ENCODE peak calls at places on chromosome 4, in seven cellular contexts. One of them, this sample, is unnamed.

GRCh38 chr4:114383721-114384120 is 214.9 kb upstream of the UGT8 start:
- DNase-seq in astrocyte: peak; percentile 95
- DNase-seq in tibial artery: no peak
- DNase-seq in CD4-positive, CD25-positive, alpha-beta regulatory T cell: no peak
- DNase-seq in neural progenitor cell: no peak
- DNase-seq in IMR-90: peak; percentile 96
- DNase-seq in HCT116: peak; percentile 34
- DNase-seq in this sample: peak; percentile 34

GRCh38 chr4:62953752-62954151 is 1455.5 kb downstream of the TECRL start:
- DNase-seq in astrocyte: no peak
- DNase-seq in tibial artery: no peak
- DNase-seq in CD4-positive, CD25-positive, alpha-beta regulatory T cell: no peak
- DNase-seq in neural progenitor cell: no peak
- DNase-seq in IMR-90: no peak
- DNase-seq in HCT116: no peak
- DNase-seq in this sample: no peak

GRCh38 chr4:20253272-20253798 is 1.6 kb downstream of the SLIT2 start:
- DNase-seq in astrocyte: no peak
- DNase-seq in tibial artery: no peak
- DNase-seq in CD4-positive, CD25-positive, alpha-beta regulatory T cell: no peak
- DNase-seq in neural progenitor cell: no peak
- DNase-seq in IMR-90: peak; percentile 15
- DNase-seq in HCT116: no peak
- DNase-seq in this sample: no peak

GRCh38 chr4:151408630-151409469 is at the start of gene FHIP1A:
- DNase-seq in astrocyte: peak; percentile 72
- DNase-seq in tibial artery: peak; percentile 79
- DNase-seq in CD4-positive, CD25-positive, alpha-beta regulatory T cell: peak; percentile 75
- DNase-seq in neural progenitor cell: peak; percentile 95
- DNase-seq in IMR-90: peak; percentile 53
- DNase-seq in HCT116: peak; percentile 93
- DNase-seq in this sample: peak; percentile 79

GRCh38 chr4:73341454-73341853 is 62.6 kb upstream of the ALB start:
- DNase-seq in astrocyte: peak; percentile 32
- DNase-seq in tibial artery: no peak
- DNase-seq in CD4-positive, CD25-positive, alpha-beta regulatory T cell: no peak
- DNase-seq in neural progenitor cell: peak; percentile 79
- DNase-seq in IMR-90: peak; percentile 53
- DNase-seq in HCT116: peak; percentile 33
- DNase-seq in this sample: peak; percentile 6

GRCh38 chr4:81676552-81676951 is 204.8 kb upstream of the RASGEF1B start:
- DNase-seq in astrocyte: no peak
- DNase-seq in tibial artery: no peak
- DNase-seq in CD4-positive, CD25-positive, alpha-beta regulatory T cell: no peak
- DNase-seq in neural progenitor cell: no peak
- DNase-seq in IMR-90: no peak
- DNase-seq in HCT116: no peak
- DNase-seq in this sample: no peak

GRCh38 chr4:85243857-85244256 is 231.1 kb upstream of the ARHGAP24 start:
- DNase-seq in astrocyte: no peak
- DNase-seq in tibial artery: no peak
- DNase-seq in CD4-positive, CD25-positive, alpha-beta regulatory T cell: no peak
- DNase-seq in neural progenitor cell: peak; percentile 28
- DNase-seq in IMR-90: no peak
- DNase-seq in HCT116: no peak
- DNase-seq in this sample: no peak

GRCh38 chr4:116005806-116006088 is 892.3 kb upstream of the NDST4 start:
- DNase-seq in astrocyte: no peak
- DNase-seq in tibial artery: no peak
- DNase-seq in CD4-positive, CD25-positive, alpha-beta regulatory T cell: no peak
- DNase-seq in neural progenitor cell: no peak
- DNase-seq in IMR-90: no peak
- DNase-seq in HCT116: no peak
- DNase-seq in this sample: no peak

GRCh38 chr4:7808752-7809151 is 130.9 kb downstream of the AFAP1 start:
- DNase-seq in astrocyte: peak; percentile 84
- DNase-seq in tibial artery: no peak
- DNase-seq in CD4-positive, CD25-positive, alpha-beta regulatory T cell: no peak
- DNase-seq in neural progenitor cell: no peak
- DNase-seq in IMR-90: peak; percentile 93
- DNase-seq in HCT116: no peak
- DNase-seq in this sample: peak; percentile 72

GRCh38 chr4:114087596-114088230 is 108.3 kb upstream of the ARSJ start:
- DNase-seq in astrocyte: peak; percentile 92
- DNase-seq in tibial artery: no peak
- DNase-seq in CD4-positive, CD25-positive, alpha-beta regulatory T cell: no peak
- DNase-seq in neural progenitor cell: no peak
- DNase-seq in IMR-90: peak; percentile 87
- DNase-seq in HCT116: no peak
- DNase-seq in this sample: no peak

GRCh38 chr4:96193061-96193460 is 353.2 kb downstream of the PDHA2 start:
- DNase-seq in astrocyte: peak; percentile 3
- DNase-seq in tibial artery: no peak
- DNase-seq in CD4-positive, CD25-positive, alpha-beta regulatory T cell: no peak
- DNase-seq in neural progenitor cell: no peak
- DNase-seq in IMR-90: no peak
- DNase-seq in HCT116: no peak
- DNase-seq in this sample: no peak

GRCh38 chr4:92163348-92163747 is 140.4 kb upstream of the GRID2 start:
- DNase-seq in astrocyte: no peak
- DNase-seq in tibial artery: no peak
- DNase-seq in CD4-positive, CD25-positive, alpha-beta regulatory T cell: no peak
- DNase-seq in neural progenitor cell: no peak
- DNase-seq in IMR-90: peak; percentile 7
- DNase-seq in HCT116: peak; percentile 16
- DNase-seq in this sample: no peak

GRCh38 chr4:20356565-20356964 is 104.9 kb downstream of the SLIT2 start:
- DNase-seq in astrocyte: peak; percentile 36
- DNase-seq in tibial artery: no peak
- DNase-seq in CD4-positive, CD25-positive, alpha-beta regulatory T cell: no peak
- DNase-seq in neural progenitor cell: peak; percentile 79
- DNase-seq in IMR-90: no peak
- DNase-seq in HCT116: no peak
- DNase-seq in this sample: no peak

GRCh38 chr4:56671860-56672259 is 9.2 kb downstream of the HOPX start:
- DNase-seq in astrocyte: no peak
- DNase-seq in tibial artery: no peak
- DNase-seq in CD4-positive, CD25-positive, alpha-beta regulatory T cell: no peak
- DNase-seq in neural progenitor cell: no peak
- DNase-seq in IMR-90: no peak
- DNase-seq in HCT116: no peak
- DNase-seq in this sample: no peak

GRCh38 chr4:113328514-113328913 is 279.1 kb downstream of the ANK2 start:
- DNase-seq in astrocyte: no peak
- DNase-seq in tibial artery: no peak
- DNase-seq in CD4-positive, CD25-positive, alpha-beta regulatory T cell: no peak
- DNase-seq in neural progenitor cell: peak; percentile 63
- DNase-seq in IMR-90: no peak
- DNase-seq in HCT116: no peak
- DNase-seq in this sample: no peak

GRCh38 chr4:142824368-142824767 is 21.7 kb downstream of the INPP4B start:
- DNase-seq in astrocyte: peak; percentile 54
- DNase-seq in tibial artery: no peak
- DNase-seq in CD4-positive, CD25-positive, alpha-beta regulatory T cell: no peak
- DNase-seq in neural progenitor cell: no peak
- DNase-seq in IMR-90: peak; percentile 49
- DNase-seq in HCT116: no peak
- DNase-seq in this sample: no peak

GRCh38 chr4:124939908-124940307 is 227.4 kb upstream of the ANKRD50 start:
- DNase-seq in astrocyte: no peak
- DNase-seq in tibial artery: no peak
- DNase-seq in CD4-positive, CD25-positive, alpha-beta regulatory T cell: no peak
- DNase-seq in neural progenitor cell: no peak
- DNase-seq in IMR-90: no peak
- DNase-seq in HCT116: no peak
- DNase-seq in this sample: no peak

GRCh38 chr4:183074288-183074990 is 24.6 kb upstream of the WWC2 start:
- DNase-seq in astrocyte: peak; percentile 72
- DNase-seq in tibial artery: no peak
- DNase-seq in CD4-positive, CD25-positive, alpha-beta regulatory T cell: no peak
- DNase-seq in neural progenitor cell: peak; percentile 2
- DNase-seq in IMR-90: peak; percentile 32
- DNase-seq in HCT116: no peak
- DNase-seq in this sample: no peak

GRCh38 chr4:38967260-38968095 is 64.7 kb downstream of the TMEM156 start:
- DNase-seq in astrocyte: peak; percentile 96
- DNase-seq in tibial artery: no peak
- DNase-seq in CD4-positive, CD25-positive, alpha-beta regulatory T cell: no peak
- DNase-seq in neural progenitor cell: no peak
- DNase-seq in IMR-90: peak; percentile 100
- DNase-seq in HCT116: peak; percentile 74
- DNase-seq in this sample: no peak

GRCh38 chr4:56613101-56613862 is 67.8 kb downstream of the HOPX start:
- DNase-seq in astrocyte: peak; percentile 84
- DNase-seq in tibial artery: no peak
- DNase-seq in CD4-positive, CD25-positive, alpha-beta regulatory T cell: no peak
- DNase-seq in neural progenitor cell: no peak
- DNase-seq in IMR-90: peak; percentile 91
- DNase-seq in HCT116: no peak
- DNase-seq in this sample: peak; percentile 48

GRCh38 chr4:41935652-41936021 is 408 bp downstream of the TMEM33 start:
- DNase-seq in astrocyte: no peak
- DNase-seq in tibial artery: no peak
- DNase-seq in CD4-positive, CD25-positive, alpha-beta regulatory T cell: no peak
- DNase-seq in neural progenitor cell: no peak
- DNase-seq in IMR-90: peak; percentile 10
- DNase-seq in HCT116: peak; percentile 4
- DNase-seq in this sample: no peak

GRCh38 chr4:93182722-93183121 is 645.8 kb upstream of the ATOH1 start:
- DNase-seq in astrocyte: no peak
- DNase-seq in tibial artery: no peak
- DNase-seq in CD4-positive, CD25-positive, alpha-beta regulatory T cell: no peak
- DNase-seq in neural progenitor cell: no peak
- DNase-seq in IMR-90: no peak
- DNase-seq in HCT116: no peak
- DNase-seq in this sample: peak; percentile 39

GRCh38 chr4:2937146-2937857 is 25.9 kb downstream of the NOP14 start:
- DNase-seq in astrocyte: peak; percentile 67
- DNase-seq in tibial artery: peak; percentile 56
- DNase-seq in CD4-positive, CD25-positive, alpha-beta regulatory T cell: no peak
- DNase-seq in neural progenitor cell: no peak
- DNase-seq in IMR-90: no peak
- DNase-seq in HCT116: peak; percentile 68
- DNase-seq in this sample: peak; percentile 95
- H3K27ac ChIP-seq in astrocyte: peak overlapping the region; percentile 74
- H3K27ac ChIP-seq in tibial artery: no peak overlapping the region
- H3K27ac ChIP-seq in CD4-positive, CD25-positive, alpha-beta regulatory T cell: peak overlapping the region; percentile 89
- H3K27ac ChIP-seq in neural progenitor cell: no peak overlapping the region
- H3K27ac ChIP-seq in IMR-90: no peak overlapping the region
- H3K27ac ChIP-seq in HCT116: peak overlapping the region; percentile 96
- H3K27ac ChIP-seq in this sample: peak overlapping the region; percentile 100

GRCh38 chr4:54942735-54943134 is 182.7 kb downstream of the KDR start:
- DNase-seq in astrocyte: no peak
- DNase-seq in tibial artery: no peak
- DNase-seq in CD4-positive, CD25-positive, alpha-beta regulatory T cell: peak; percentile 26
- DNase-seq in neural progenitor cell: no peak
- DNase-seq in IMR-90: no peak
- DNase-seq in HCT116: no peak
- DNase-seq in this sample: no peak

GRCh38 chr4:54941994-54942552 is 183.3 kb downstream of the KDR start:
- DNase-seq in astrocyte: no peak
- DNase-seq in tibial artery: no peak
- DNase-seq in CD4-positive, CD25-positive, alpha-beta regulatory T cell: peak; percentile 10
- DNase-seq in neural progenitor cell: peak; percentile 33
- DNase-seq in IMR-90: no peak
- DNase-seq in HCT116: no peak
- DNase-seq in this sample: no peak

GRCh38 chr4:54940996-54941395 is 184.4 kb downstream of the KDR start:
- DNase-seq in astrocyte: no peak
- DNase-seq in tibial artery: no peak
- DNase-seq in CD4-positive, CD25-positive, alpha-beta regulatory T cell: no peak
- DNase-seq in neural progenitor cell: no peak
- DNase-seq in IMR-90: no peak
- DNase-seq in HCT116: no peak
- DNase-seq in this sample: no peak

DNA sequence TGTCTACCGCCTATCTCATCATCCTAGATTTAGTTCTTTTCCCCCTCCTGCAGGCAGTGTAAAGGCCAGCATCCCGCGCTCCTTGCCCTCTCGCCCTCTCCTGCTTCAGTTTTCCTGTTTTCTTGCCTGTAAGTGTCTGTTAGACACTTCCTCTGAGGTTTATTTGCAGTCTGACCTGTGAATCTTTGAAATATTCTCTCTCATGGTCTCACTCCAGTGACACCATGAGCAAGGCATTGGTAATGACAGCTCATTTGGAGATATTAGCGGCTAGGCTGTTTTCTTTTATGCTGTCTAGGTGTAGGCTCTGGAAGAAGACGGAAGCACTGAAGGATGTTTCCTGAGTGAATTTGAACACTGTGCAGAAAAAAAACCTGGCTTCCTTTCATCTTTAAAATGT is 179.6 kb downstream of the KDR start:
- DNase-seq in astrocyte: no peak
- DNase-seq in tibial artery: no peak
- DNase-seq in CD4-positive, CD25-positive, alpha-beta regulatory T cell: no peak
- DNase-seq in neural progenitor cell: no peak
- DNase-seq in IMR-90: no peak
- DNase-seq in HCT116: no peak
- DNase-seq in this sample: no peak
- H3K27ac ChIP-seq in astrocyte: no peak overlapping the region
- H3K27ac ChIP-seq in tibial artery: no peak overlapping the region
- H3K27ac ChIP-seq in CD4-positive, CD25-positive, alpha-beta regulatory T cell: no peak overlapping the region
- H3K27ac ChIP-seq in neural progenitor cell: no peak overlapping the region
- H3K27ac ChIP-seq in IMR-90: no peak overlapping the region
- H3K27ac ChIP-seq in HCT116: no peak overlapping the region
- H3K27ac ChIP-seq in this sample: no peak overlapping the region

GRCh38 chr4:23881674-23882337 is 8.0 kb downstream of the PPARGC1A start:
- DNase-seq in astrocyte: no peak
- DNase-seq in tibial artery: no peak
- DNase-seq in CD4-positive, CD25-positive, alpha-beta regulatory T cell: no peak
- DNase-seq in neural progenitor cell: no peak
- DNase-seq in IMR-90: no peak
- DNase-seq in HCT116: no peak
- DNase-seq in this sample: no peak
- H3K27ac ChIP-seq in astrocyte: no peak overlapping the region
- H3K27ac ChIP-seq in tibial artery: no peak overlapping the region
- H3K27ac ChIP-seq in CD4-positive, CD25-positive, alpha-beta regulatory T cell: no peak overlapping the region
- H3K27ac ChIP-seq in neural progenitor cell: no peak overlapping the region
- H3K27ac ChIP-seq in IMR-90: no peak overlapping the region
- H3K27ac ChIP-seq in HCT116: no peak overlapping the region
- H3K27ac ChIP-seq in this sample: peak overlapping the region; percentile 45

DNA sequence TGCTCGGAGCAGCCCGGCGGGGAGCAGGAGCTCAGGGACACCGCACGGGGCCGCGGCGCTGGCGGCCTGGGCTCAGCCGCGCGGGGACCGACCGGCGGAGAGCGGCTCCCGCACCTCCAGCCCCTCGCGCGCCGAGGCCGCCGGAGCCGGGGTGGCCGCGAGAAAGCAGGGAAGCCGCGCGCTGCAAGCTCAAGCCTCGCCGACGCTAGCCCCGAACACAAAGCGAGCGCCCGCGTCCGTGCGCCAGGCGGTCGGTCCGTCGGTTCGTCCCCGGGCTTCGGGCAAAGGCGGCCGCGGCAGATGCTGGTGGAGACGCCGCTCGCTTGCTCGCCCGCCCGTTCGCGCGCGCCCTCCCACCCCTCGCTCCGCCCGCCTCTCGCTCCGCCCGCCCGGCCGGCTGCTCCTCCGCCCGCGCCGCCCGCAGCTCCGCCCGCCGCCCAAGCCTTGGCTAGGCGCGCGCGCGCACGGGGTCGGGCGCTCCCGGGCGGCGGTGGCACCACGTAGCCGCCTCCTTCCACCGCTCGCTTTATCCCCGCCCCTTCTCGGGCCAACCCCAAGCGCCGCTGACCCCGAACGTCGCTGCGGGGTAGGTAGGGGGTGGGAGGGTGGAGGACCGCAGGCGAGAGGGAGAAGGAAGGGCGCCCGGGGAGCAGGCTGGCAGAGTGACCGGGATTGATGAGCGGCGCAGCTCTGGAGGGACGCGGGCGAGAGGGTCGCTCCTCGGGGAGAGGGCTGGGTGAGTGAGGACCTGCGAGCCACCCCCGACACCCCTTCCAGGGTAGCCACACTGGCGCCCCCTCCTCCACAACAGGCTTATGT is at the start of gene TSPAN5:
- DNase-seq in astrocyte: peak; percentile 57
- DNase-seq in tibial artery: peak; percentile 85
- DNase-seq in CD4-positive, CD25-positive, alpha-beta regulatory T cell: peak; percentile 73
- DNase-seq in neural progenitor cell: peak; percentile 95
- DNase-seq in IMR-90: peak; percentile 67
- DNase-seq in HCT116: peak; percentile 64
- DNase-seq in this sample: no peak
- H3K27ac ChIP-seq in astrocyte: peak within 1 kb of the TSS; percentile 99
- H3K27ac ChIP-seq in tibial artery: peak within 1 kb of the TSS; percentile 79
- H3K27ac ChIP-seq in CD4-positive, CD25-positive, alpha-beta regulatory T cell: peak within 1 kb of the TSS; percentile 96
- H3K27ac ChIP-seq in neural progenitor cell: peak within 1 kb of the TSS; percentile 46
- H3K27ac ChIP-seq in IMR-90: peak within 1 kb of the TSS; percentile 94
- H3K27ac ChIP-seq in HCT116: peak within 1 kb of the TSS; percentile 78
- H3K27ac ChIP-seq in this sample: peak within 1 kb of the TSS; percentile 63